ENCODE peak calls at places on chromosome X, in nine cellular contexts. One of them, this sample, is unnamed.

GRCh38 chrX:2789569-2789968 is 37.7 kb downstream of the XG start:
- DNase-seq in left lung: no peak
- DNase-seq in SHP77: no peak
- DNase-seq in activated T-cell treated with anti-CD3 and anti-CD28 coated beads, Interleukin-2, amount 50 U/mL, for 48 hours: no peak
- DNase-seq in GM13977: no peak
- DNase-seq in 8988T: no peak
- DNase-seq in Right ventricle myocardium superior: no peak
- DNase-seq in stimulated activated CD4-positive, alpha-beta T cell treated with anti-CD3 and anti-CD28 coated beads, Interleukin-15, amount 100 ng/mL, for 1 hour: no peak
- DNase-seq in EH: no peak
- DNase-seq in this sample: no peak

GRCh38 chrX:790780-791360 is 160.3 kb downstream of the SHOX start:
- DNase-seq in SHP77: no peak
- DNase-seq in EH: no peak
- DNase-seq in Right ventricle myocardium superior: no peak
- DNase-seq in 8988T: no peak
- DNase-seq in left lung: no peak
- DNase-seq in stimulated activated CD4-positive, alpha-beta T cell treated with anti-CD3 and anti-CD28 coated beads, Interleukin-15, amount 100 ng/mL, for 1 hour: no peak
- DNase-seq in activated T-cell treated with anti-CD3 and anti-CD28 coated beads, Interleukin-2, amount 50 U/mL, for 48 hours: no peak
- DNase-seq in GM13977: no peak
- DNase-seq in this sample: no peak

GRCh38 chrX:95762716-95763115 is 921.9 kb upstream of the DIAPH2 start:
- DNase-seq in Right ventricle myocardium superior: no peak
- DNase-seq in 8988T: no peak
- DNase-seq in left lung: no peak
- DNase-seq in GM13977: no peak
- DNase-seq in stimulated activated CD4-positive, alpha-beta T cell treated with anti-CD3 and anti-CD28 coated beads, Interleukin-15, amount 100 ng/mL, for 1 hour: no peak
- DNase-seq in EH: no peak
- DNase-seq in SHP77: no peak
- DNase-seq in activated T-cell treated with anti-CD3 and anti-CD28 coated beads, Interleukin-2, amount 50 U/mL, for 48 hours: no peak
- DNase-seq in this sample: no peak

GRCh38 chrX:77597090-77597489 is 149.9 kb downstream of the FGF16 start:
- DNase-seq in stimulated activated CD4-positive, alpha-beta T cell treated with anti-CD3 and anti-CD28 coated beads, Interleukin-15, amount 100 ng/mL, for 1 hour: no peak
- DNase-seq in left lung: no peak
- DNase-seq in EH: peak; percentile 47
- DNase-seq in 8988T: no peak
- DNase-seq in GM13977: no peak
- DNase-seq in Right ventricle myocardium superior: no peak
- DNase-seq in SHP77: no peak
- DNase-seq in activated T-cell treated with anti-CD3 and anti-CD28 coated beads, Interleukin-2, amount 50 U/mL, for 48 hours: no peak
- DNase-seq in this sample: no peak

GRCh38 chrX:69493766-69494165 is 10.4 kb upstream of the NALF2 start:
- DNase-seq in Right ventricle myocardium superior: no peak
- DNase-seq in EH: no peak
- DNase-seq in stimulated activated CD4-positive, alpha-beta T cell treated with anti-CD3 and anti-CD28 coated beads, Interleukin-15, amount 100 ng/mL, for 1 hour: no peak
- DNase-seq in 8988T: no peak
- DNase-seq in activated T-cell treated with anti-CD3 and anti-CD28 coated beads, Interleukin-2, amount 50 U/mL, for 48 hours: no peak
- DNase-seq in GM13977: no peak
- DNase-seq in SHP77: no peak
- DNase-seq in left lung: no peak
- DNase-seq in this sample: no peak

GRCh38 chrX:23937100-23937499 is 29.3 kb downstream of the CXorf58 start:
- DNase-seq in activated T-cell treated with anti-CD3 and anti-CD28 coated beads, Interleukin-2, amount 50 U/mL, for 48 hours: no peak
- DNase-seq in stimulated activated CD4-positive, alpha-beta T cell treated with anti-CD3 and anti-CD28 coated beads, Interleukin-15, amount 100 ng/mL, for 1 hour: no peak
- DNase-seq in EH: no peak
- DNase-seq in GM13977: no peak
- DNase-seq in 8988T: no peak
- DNase-seq in left lung: no peak
- DNase-seq in SHP77: no peak
- DNase-seq in Right ventricle myocardium superior: no peak
- DNase-seq in this sample: no peak

GRCh38 chrX:67044029-67044653 is 405.3 kb upstream of the EDA2R start:
- DNase-seq in stimulated activated CD4-positive, alpha-beta T cell treated with anti-CD3 and anti-CD28 coated beads, Interleukin-15, amount 100 ng/mL, for 1 hour: no peak
- DNase-seq in 8988T: no peak
- DNase-seq in SHP77: no peak
- DNase-seq in GM13977: no peak
- DNase-seq in Right ventricle myocardium superior: no peak
- DNase-seq in EH: no peak
- DNase-seq in activated T-cell treated with anti-CD3 and anti-CD28 coated beads, Interleukin-2, amount 50 U/mL, for 48 hours: no peak
- DNase-seq in left lung: no peak
- DNase-seq in this sample: no peak

GRCh38 chrX:154534526-154535322 is 11.9 kb downstream of the G6PD start:
- DNase-seq in stimulated activated CD4-positive, alpha-beta T cell treated with anti-CD3 and anti-CD28 coated beads, Interleukin-15, amount 100 ng/mL, for 1 hour: peak; percentile 76
- DNase-seq in SHP77: peak; percentile 50
- DNase-seq in Right ventricle myocardium superior: peak; percentile 91
- DNase-seq in left lung: peak; percentile 93
- DNase-seq in GM13977: peak; percentile 94
- DNase-seq in 8988T: peak; percentile 87
- DNase-seq in activated T-cell treated with anti-CD3 and anti-CD28 coated beads, Interleukin-2, amount 50 U/mL, for 48 hours: peak; percentile 93
- DNase-seq in EH: peak; percentile 80
- DNase-seq in this sample: peak; percentile 63

GRCh38 chrX:34288782-34289181 is 156.7 kb upstream of the FAM47A start:
- DNase-seq in SHP77: no peak
- DNase-seq in activated T-cell treated with anti-CD3 and anti-CD28 coated beads, Interleukin-2, amount 50 U/mL, for 48 hours: no peak
- DNase-seq in left lung: no peak
- DNase-seq in stimulated activated CD4-positive, alpha-beta T cell treated with anti-CD3 and anti-CD28 coated beads, Interleukin-15, amount 100 ng/mL, for 1 hour: no peak
- DNase-seq in 8988T: no peak
- DNase-seq in Right ventricle myocardium superior: no peak
- DNase-seq in GM13977: no peak
- DNase-seq in EH: no peak
- DNase-seq in this sample: peak; percentile 23

GRCh38 chrX:154541896-154542722 is 4.5 kb downstream of the G6PD start:
- DNase-seq in EH: peak; percentile 95
- DNase-seq in activated T-cell treated with anti-CD3 and anti-CD28 coated beads, Interleukin-2, amount 50 U/mL, for 48 hours: peak; percentile 62
- DNase-seq in 8988T: no peak
- DNase-seq in SHP77: peak; percentile 67
- DNase-seq in Right ventricle myocardium superior: peak; percentile 83
- DNase-seq in left lung: peak; percentile 69
- DNase-seq in stimulated activated CD4-positive, alpha-beta T cell treated with anti-CD3 and anti-CD28 coated beads, Interleukin-15, amount 100 ng/mL, for 1 hour: no peak
- DNase-seq in GM13977: no peak
- DNase-seq in this sample: peak; percentile 91

GRCh38 chrX:44462851-44463250 is 79.8 kb downstream of the FUNDC1 start:
- DNase-seq in left lung: peak; percentile 35
- DNase-seq in Right ventricle myocardium superior: no peak
- DNase-seq in SHP77: no peak
- DNase-seq in activated T-cell treated with anti-CD3 and anti-CD28 coated beads, Interleukin-2, amount 50 U/mL, for 48 hours: no peak
- DNase-seq in 8988T: no peak
- DNase-seq in stimulated activated CD4-positive, alpha-beta T cell treated with anti-CD3 and anti-CD28 coated beads, Interleukin-15, amount 100 ng/mL, for 1 hour: no peak
- DNase-seq in GM13977: no peak
- DNase-seq in EH: peak; percentile 22
- DNase-seq in this sample: peak; percentile 4

GRCh38 chrX:149032449-149032848 is 472.7 kb downstream of the IDS start:
- DNase-seq in 8988T: no peak
- DNase-seq in left lung: no peak
- DNase-seq in activated T-cell treated with anti-CD3 and anti-CD28 coated beads, Interleukin-2, amount 50 U/mL, for 48 hours: no peak
- DNase-seq in EH: no peak
- DNase-seq in SHP77: no peak
- DNase-seq in Right ventricle myocardium superior: no peak
- DNase-seq in GM13977: no peak
- DNase-seq in stimulated activated CD4-positive, alpha-beta T cell treated with anti-CD3 and anti-CD28 coated beads, Interleukin-15, amount 100 ng/mL, for 1 hour: no peak
- DNase-seq in this sample: no peak

GRCh38 chrX:150034788-150035187 is 96.5 kb upstream of the EOLA2 start:
- DNase-seq in 8988T: no peak
- DNase-seq in EH: no peak
- DNase-seq in SHP77: no peak
- DNase-seq in activated T-cell treated with anti-CD3 and anti-CD28 coated beads, Interleukin-2, amount 50 U/mL, for 48 hours: no peak
- DNase-seq in left lung: no peak
- DNase-seq in stimulated activated CD4-positive, alpha-beta T cell treated with anti-CD3 and anti-CD28 coated beads, Interleukin-15, amount 100 ng/mL, for 1 hour: no peak
- DNase-seq in Right ventricle myocardium superior: no peak
- DNase-seq in GM13977: no peak
- DNase-seq in this sample: no peak

GRCh38 chrX:1390621-1391369 is 1.1 kb downstream of the SLC25A6 start:
- DNase-seq in GM13977: no peak
- DNase-seq in stimulated activated CD4-positive, alpha-beta T cell treated with anti-CD3 and anti-CD28 coated beads, Interleukin-15, amount 100 ng/mL, for 1 hour: no peak
- DNase-seq in left lung: peak; percentile 30
- DNase-seq in 8988T: no peak
- DNase-seq in activated T-cell treated with anti-CD3 and anti-CD28 coated beads, Interleukin-2, amount 50 U/mL, for 48 hours: peak; percentile 17
- DNase-seq in Right ventricle myocardium superior: peak; percentile 52
- DNase-seq in SHP77: no peak
- DNase-seq in EH: no peak
- DNase-seq in this sample: no peak

GRCh38 chrX:20681691-20682090 is 415.0 kb upstream of the RPS6KA3 start:
- DNase-seq in stimulated activated CD4-positive, alpha-beta T cell treated with anti-CD3 and anti-CD28 coated beads, Interleukin-15, amount 100 ng/mL, for 1 hour: no peak
- DNase-seq in 8988T: no peak
- DNase-seq in EH: no peak
- DNase-seq in activated T-cell treated with anti-CD3 and anti-CD28 coated beads, Interleukin-2, amount 50 U/mL, for 48 hours: no peak
- DNase-seq in GM13977: no peak
- DNase-seq in SHP77: no peak
- DNase-seq in left lung: no peak
- DNase-seq in Right ventricle myocardium superior: no peak
- DNase-seq in this sample: no peak

GRCh38 chrX:74133156-74133796 is 170.7 kb upstream of the ZCCHC13 start:
- DNase-seq in SHP77: peak; percentile 26
- DNase-seq in EH: peak; percentile 67
- DNase-seq in left lung: no peak
- DNase-seq in GM13977: peak; percentile 60
- DNase-seq in 8988T: peak; percentile 22
- DNase-seq in stimulated activated CD4-positive, alpha-beta T cell treated with anti-CD3 and anti-CD28 coated beads, Interleukin-15, amount 100 ng/mL, for 1 hour: no peak
- DNase-seq in activated T-cell treated with anti-CD3 and anti-CD28 coated beads, Interleukin-2, amount 50 U/mL, for 48 hours: no peak
- DNase-seq in Right ventricle myocardium superior: no peak
- DNase-seq in this sample: peak; percentile 60

GRCh38 chrX:153416781-153417180 is 5.5 kb downstream of the ZFP92 start:
- DNase-seq in EH: peak; percentile 19
- DNase-seq in activated T-cell treated with anti-CD3 and anti-CD28 coated beads, Interleukin-2, amount 50 U/mL, for 48 hours: no peak
- DNase-seq in Right ventricle myocardium superior: no peak
- DNase-seq in left lung: no peak
- DNase-seq in GM13977: no peak
- DNase-seq in 8988T: no peak
- DNase-seq in stimulated activated CD4-positive, alpha-beta T cell treated with anti-CD3 and anti-CD28 coated beads, Interleukin-15, amount 100 ng/mL, for 1 hour: no peak
- DNase-seq in SHP77: no peak
- DNase-seq in this sample: no peak

GRCh38 chrX:129718701-129719100 is 20.1 kb upstream of the XPNPEP2 start:
- DNase-seq in EH: no peak
- DNase-seq in 8988T: no peak
- DNase-seq in stimulated activated CD4-positive, alpha-beta T cell treated with anti-CD3 and anti-CD28 coated beads, Interleukin-15, amount 100 ng/mL, for 1 hour: no peak
- DNase-seq in SHP77: no peak
- DNase-seq in GM13977: no peak
- DNase-seq in left lung: no peak
- DNase-seq in activated T-cell treated with anti-CD3 and anti-CD28 coated beads, Interleukin-2, amount 50 U/mL, for 48 hours: no peak
- DNase-seq in Right ventricle myocardium superior: no peak
- DNase-seq in this sample: no peak